ENCODE peak calls at places on chromosomes 4 and X, in eight cellular contexts. R is NCI-H187 treated with DMSO at 0.1 percent for 48 hours; O is MCF 10A; Q is CD4-positive, alpha-beta memory T cell; B is AG09319; K is fibroblast of pulmonary artery; D is progenitor cell of endocrine pancreas; S is pancreas. X is an unnamed sample.

GRCh38 chr4:89868999-89869589 is 25.6 kb upstream of the MMRN1 start:
- DNase-seq in R (no peak), O (peak), Q (no peak), B (no peak), K (peak), D (no peak), S (no peak), X (no peak)

GRCh38 chr4:53963786-53964185 is 100.6 kb downstream of the CHIC2 start:
- DNase-seq in R (no peak), O (no peak), Q (no peak), B (no peak), K (no peak), D (no peak), S (no peak), X (no peak)

GRCh38 chr4:110033994-110034393 is 121.3 kb downstream of the EGF start:
- DNase-seq in R (no peak), O (no peak), Q (no peak), B (no peak), K (no peak), D (no peak), S (no peak), X (no peak)

GRCh38 chrX:69034451-69034850 is 130.8 kb downstream of the PJA1 start:
- DNase-seq in R (no peak), O (no peak), Q (no peak), B (no peak), K (no peak), D (no peak), S (no peak), X (no peak)

GRCh38 chr4:109912706-109913621 is at the start of gene EGF:
- DNase-seq in R (no peak), O (peak), Q (no peak), B (no peak), K (peak), D (no peak), S (no peak), X (no peak)

GRCh38 chr4:40240040-40240653 is 43.3 kb downstream of the RHOH start:
- DNase-seq in R (no peak), O (peak), Q (no peak), B (no peak), K (no peak), D (no peak), S (no peak), X (no peak)

GRCh38 chrX:131854586-131854985 is 168.5 kb upstream of the STK26 start:
- DNase-seq in R (no peak), O (peak), Q (peak), B (no peak), K (peak), D (no peak), S (no peak), X (no peak)

GRCh38 chrX:41449138-41449537 is 2.0 kb downstream of the NYX start:
- DNase-seq in R (no peak), O (no peak), Q (no peak), B (no peak), K (no peak), D (no peak), S (no peak), X (no peak)

GRCh38 chrX:134623293-134624045 is 34.8 kb downstream of the PLAC1 start:
- DNase-seq in R (no peak), O (no peak), Q (no peak), B (no peak), K (peak), D (no peak), S (no peak), X (no peak)

GRCh38 chrX:115330498-115331138 is 41.1 kb downstream of the LUZP4 start:
- DNase-seq in R (no peak), O (peak), Q (peak), B (no peak), K (peak), D (peak), S (peak), X (peak)

GRCh38 chr4:38145033-38145673 is 185.0 kb downstream of the PTTG2 start:
- DNase-seq in R (peak), O (no peak), Q (no peak), B (no peak), K (no peak), D (no peak), S (no peak), X (no peak)

GRCh38 chrX:97756879-97757278 is 873.2 kb downstream of the RPA4 start:
- DNase-seq in R (no peak), O (no peak), Q (no peak), B (no peak), K (no peak), D (no peak), S (no peak), X (no peak)

GRCh38 chr4:155620637-155621036 is 46.0 kb upstream of the GUCY1A1 start:
- DNase-seq in R (no peak), O (no peak), Q (no peak), B (no peak), K (no peak), D (no peak), S (no peak), X (no peak)

GRCh38 chr4:10117424-10118354 is 1.1 kb upstream of the WDR1 start:
- DNase-seq in R (no peak), O (no peak), Q (no peak), B (no peak), K (peak), D (no peak), S (no peak), X (peak)

GRCh38 chrX:47745386-47745785 is 86.4 kb upstream of the UXT start:
- DNase-seq in R (no peak), O (no peak), Q (no peak), B (no peak), K (no peak), D (no peak), S (no peak), X (no peak)

GRCh38 chrX:97931586-97931985 is 1047.9 kb downstream of the RPA4 start:
- DNase-seq in R (no peak), O (no peak), Q (no peak), B (no peak), K (no peak), D (no peak), S (no peak), X (no peak)

GRCh38 chr4:128358231-128358902 is 70.8 kb upstream of the PGRMC2 start:
- DNase-seq in R (no peak), O (peak), Q (no peak), B (peak), K (peak), D (no peak), S (no peak), X (no peak)

GRCh38 chr4:166538491-166539005 is 665.5 kb downstream of the TLL1 start:
- DNase-seq in R (no peak), O (no peak), Q (no peak), B (no peak), K (no peak), D (no peak), S (no peak), X (no peak)

GRCh38 chr4:128524311-128524710 is 236.7 kb upstream of the PGRMC2 start:
- DNase-seq in R (no peak), O (peak), Q (no peak), B (peak), K (peak), D (no peak), S (no peak), X (no peak)

GRCh38 chrX:63754141-63754859 is 30.7 kb downstream of the ARHGEF9 start:
- DNase-seq in R (no peak), O (peak), Q (peak), B (no peak), K (peak), D (no peak), S (peak), X (peak)

GRCh38 chr4:119231517-119231916 is 19.0 kb downstream of the USP53 start:
- DNase-seq in R (no peak), O (no peak), Q (no peak), B (no peak), K (no peak), D (no peak), S (no peak), X (no peak)

GRCh38 chr4:71293705-71294104 is 45.1 kb upstream of the SLC4A4 start:
- DNase-seq in R (no peak), O (peak), Q (no peak), B (no peak), K (peak), D (no peak), S (no peak), X (no peak)

GRCh38 chrX:9471571-9471985 is 6.7 kb downstream of the TBL1X start:
- DNase-seq in R (no peak), O (no peak), Q (no peak), B (no peak), K (no peak), D (no peak), S (no peak), X (no peak)

GRCh38 chrX:41619221-41619620 is 69.6 kb upstream of the GPR34 start:
- DNase-seq in R (no peak), O (no peak), Q (no peak), B (no peak), K (no peak), D (no peak), S (no peak), X (no peak)

X was measured in DND-41.